ENCODE peak calls at places on chromosomes 5 and 9, in six cellular contexts. J, H, X, B, Z and A are unnamed samples.

GRCh38 chr5:85140471-85140870 is 755.8 kb upstream of the EDIL3 start:
- DNase-seq in B (no peak), X (no peak), J (no peak), H (no peak), Z (no peak), A (no peak)

GRCh38 chr9:2016411-2017208 is 1.5 kb downstream of the SMARCA2 start:
- DNase-seq in H (peak), Z (no peak), B (peak), X (peak), J (no peak), A (peak)

GRCh38 chr9:14256588-14256987 is 57.4 kb downstream of the NFIB start:
- DNase-seq in J (no peak), B (no peak), H (no peak), Z (no peak), X (no peak), A (no peak)

GRCh38 chr5:130912088-130912487 is 253.0 kb downstream of the HINT1 start:
- DNase-seq in B (no peak), Z (no peak), J (no peak), H (no peak), X (no peak), A (no peak)

GRCh38 chr5:81204205-81204604 is 28.9 kb upstream of the CKMT2 start:
- DNase-seq in X (no peak), H (no peak), Z (no peak), J (no peak), B (no peak), A (no peak)

GRCh38 chr9:16475257-16475656 is 395.2 kb downstream of the BNC2 start:
- DNase-seq in B (no peak), J (no peak), Z (no peak), X (no peak), H (no peak), A (no peak)

GRCh38 chr5:51748667-51749066 is 365.4 kb downstream of the ISL1 start:
- DNase-seq in H (no peak), B (no peak), Z (no peak), J (no peak), X (no peak), A (no peak)

GRCh38 chr9:28155067-28155466 is 581.8 kb upstream of the C9orf72 start:
- DNase-seq in X (no peak), J (no peak), Z (no peak), B (no peak), H (no peak), A (no peak)

GRCh38 chr9:106892632-106893031 is 29.7 kb downstream of the ZNF462 start:
- DNase-seq in J (no peak), Z (peak), B (no peak), H (no peak), X (no peak), A (no peak)

GRCh38 chr9:133768859-133769510 is 30.8 kb upstream of the SARDH start:
- DNase-seq in X (no peak), H (no peak), B (peak), J (no peak), Z (no peak), A (no peak)

GRCh38 chr5:135263022-135263668 is 135.9 kb downstream of the MACROH2A1 start:
- DNase-seq in Z (no peak), J (no peak), X (no peak), H (no peak), B (no peak), A (no peak)

GRCh38 chr5:97297063-97297715 is 114.1 kb upstream of the RIOK2 start:
- DNase-seq in Z (no peak), J (peak), H (no peak), B (no peak), X (no peak), A (peak)

GRCh38 chr9:92749934-92750315 is 14.7 kb downstream of the BICD2 start:
- DNase-seq in H (no peak), X (no peak), B (no peak), J (no peak), Z (no peak), A (no peak)

GRCh38 chr9:105976257-105976656 is 281.9 kb downstream of the TMEM38B start:
- DNase-seq in J (no peak), H (no peak), X (no peak), B (no peak), Z (no peak), A (no peak)

GRCh38 chr5:1122511-1123284 is 10.8 kb upstream of the SLC12A7 start:
- DNase-seq in H (no peak), X (no peak), Z (no peak), J (no peak), B (no peak), A (no peak)

GRCh38 chr5:179410291-179411160 is 65.3 kb upstream of the ADAMTS2 start:
- DNase-seq in X (no peak), J (no peak), B (no peak), Z (no peak), H (no peak), A (no peak)

GRCh38 chr9:121282309-121283071 is 14.5 kb downstream of the GSN start:
- DNase-seq in Z (no peak), H (no peak), B (no peak), X (no peak), J (no peak), A (no peak)

GRCh38 chr9:135718616-135719015 is 16.6 kb downstream of the KCNT1 start:
- DNase-seq in J (no peak), Z (no peak), H (no peak), X (no peak), B (no peak), A (no peak)